ENCODE peak calls at places on chromosome 22, in six cellular contexts. U is ovary, P is A549, G is tibial nerve, R is trophoblast cell, X is right lobe of liver. M is an unnamed sample.
A peak's percentile ranks its signal among the peaks of the same experiment; 100 is the strongest.

GRCh38 chr22:31488988-31489617 is 539 bp downstream of the EIF4ENIF1 start:
- DNase-seq in U (peak; percentile 24), P (no peak), G (no peak), R (peak; percentile 25), X (peak; percentile 63), M (peak; percentile 63)

GRCh38 chr22:45336971-45337431 is 27.3 kb downstream of the FAM118A start:
- DNase-seq in U (peak; percentile 70), P (no peak), G (peak; percentile 46), R (no peak), X (peak; percentile 88), M (peak; percentile 89)

GRCh38 chr22:20803696-20804324 is 29.9 kb downstream of the SERPIND1 start:
- DNase-seq in U (no peak), P (peak; percentile 22), G (no peak), R (peak; percentile 60), X (no peak), M (no peak)

GRCh38 chr22:25027552-25027951 is 75.0 kb downstream of the KIAA1671 start:
- DNase-seq in U (no peak), P (no peak), G (no peak), R (no peak), X (no peak), M (no peak)

GRCh38 chr22:29734853-29735252 is 15.1 kb downstream of the CABP7 start:
- DNase-seq in U (no peak), P (no peak), G (no peak), R (no peak), X (no peak), M (no peak)

GRCh38 chr22:38273135-38273761 is 438 bp upstream of the TMEM184B start:
- DNase-seq in U (no peak), P (no peak), G (no peak), R (no peak), X (no peak), M (no peak)

GRCh38 chr22:30351226-30351625 is 5.5 kb downstream of the SF3A1 start:
- DNase-seq in U (no peak), P (no peak), G (no peak), R (no peak), X (no peak), M (no peak)

GRCh38 chr22:28141614-28142013 is 222.6 kb upstream of the PITPNB start:
- DNase-seq in U (no peak), P (no peak), G (no peak), R (no peak), X (no peak), M (no peak)

GRCh38 chr22:44620129-44620840 is 81.7 kb upstream of the PRR5 start:
- DNase-seq in U (peak; percentile 40), P (no peak), G (no peak), R (no peak), X (peak; percentile 83), M (peak; percentile 78)

GRCh38 chr22:46195487-46196165 is 45.3 kb downstream of the PPARA start:
- DNase-seq in U (no peak), P (no peak), G (no peak), R (no peak), X (peak; percentile 79), M (no peak)

GRCh38 chr22:25853902-25854301 is 111.9 kb downstream of the MYO18B start:
- DNase-seq in U (no peak), P (peak; percentile 3), G (no peak), R (no peak), X (no peak), M (no peak)

GRCh38 chr22:50603511-50604255 is 3.1 kb downstream of the MAPK8IP2 start:
- DNase-seq in U (no peak), P (no peak), G (no peak), R (no peak), X (no peak), M (peak; percentile 67)

GRCh38 chr22:27501191-27501936 is 300.2 kb downstream of the MN1 start:
- DNase-seq in U (no peak), P (no peak), G (no peak), R (no peak), X (no peak), M (no peak)

GRCh38 chr22:35065796-35066218 is at the start of gene ISX:
- DNase-seq in U (no peak), P (no peak), G (no peak), R (no peak), X (no peak), M (no peak)

GRCh38 chr22:43377486-43377995 is 34.3 kb upstream of the MPPED1 start:
- DNase-seq in U (peak; percentile 34), P (no peak), G (no peak), R (no peak), X (no peak), M (no peak)

GRCh38 chr22:43060213-43060612 is 29.0 kb downstream of the TTLL1 start:
- DNase-seq in U (no peak), P (no peak), G (no peak), R (peak; percentile 59), X (no peak), M (no peak)

GRCh38 chr22:44521326-44521725 is 23.3 kb upstream of the RTL6 start:
- DNase-seq in U (no peak), P (no peak), G (no peak), R (no peak), X (no peak), M (no peak)

GRCh38 chr22:46072030-46072881 is 78.1 kb upstream of the PPARA start:
- DNase-seq in U (peak; percentile 36), P (no peak), G (peak; percentile 44), R (peak; percentile 27), X (peak; percentile 89), M (peak; percentile 83)

GRCh38 chr22:30314918-30315317 is 11.8 kb downstream of the TBC1D10A start:
- DNase-seq in U (no peak), P (no peak), G (no peak), R (peak; percentile 76), X (no peak), M (peak; percentile 38)

GRCh38 chr22:33598821-33599220 is 321.5 kb downstream of the LARGE1 start:
- DNase-seq in U (no peak), P (no peak), G (no peak), R (no peak), X (no peak), M (no peak)

GRCh38 chr22:46604306-46604690 is 15.9 kb upstream of the GRAMD4 start:
- DNase-seq in U (no peak), P (no peak), G (no peak), R (no peak), X (no peak), M (peak; percentile 78)

GRCh38 chr22:44894782-44895181 is 115.0 kb downstream of the PHF21B start:
- DNase-seq in U (no peak), P (no peak), G (no peak), R (no peak), X (peak; percentile 38), M (peak; percentile 72)

GRCh38 chr22:46803031-46803880 is 40.8 kb downstream of the TBC1D22A start:
- DNase-seq in U (no peak), P (peak; percentile 53), G (no peak), R (peak; percentile 16), X (peak; percentile 72), M (peak; percentile 83)

GRCh38 chr22:36334838-36335603 is 52.7 kb downstream of the MYH9 start:
- DNase-seq in U (no peak), P (no peak), G (no peak), R (peak; percentile 64), X (no peak), M (peak; percentile 70)
- H3K27ac ChIP-seq in U (peak overlapping the region; percentile 45), P (peak overlapping the region; percentile 99), G (peak overlapping the region; percentile 92), R (peak overlapping the region; percentile 97), X (peak overlapping the region; percentile 53), M (peak overlapping the region; percentile 97)

DNA sequence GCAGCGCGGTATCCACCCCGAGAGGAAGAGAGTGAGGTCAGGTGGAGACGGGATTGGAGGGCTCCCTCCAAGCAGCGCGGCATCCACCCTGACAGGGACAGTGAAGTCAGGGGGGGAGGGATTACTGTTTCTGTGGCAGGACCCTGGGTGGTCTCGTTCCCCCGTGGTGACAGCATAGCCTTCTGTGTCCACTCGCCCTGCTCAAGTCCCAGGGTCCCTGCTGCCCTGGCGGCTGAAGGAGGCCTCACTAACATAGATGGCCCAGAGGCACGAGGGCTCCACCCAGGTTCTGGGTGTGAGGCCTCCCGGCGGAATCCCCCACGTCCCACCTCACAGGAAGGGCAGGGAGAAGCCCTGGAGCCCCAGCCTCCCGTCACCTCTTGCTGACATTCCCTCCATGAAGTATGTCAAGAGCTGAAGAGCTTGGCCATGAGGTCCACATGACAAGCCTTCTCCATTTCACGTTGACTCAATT is 636.1 kb downstream of the BRD1 start:
- DNase-seq in U (no peak), P (no peak), G (no peak), R (no peak), X (peak; percentile 36), M (no peak)
- H3K4me1 ChIP-seq in U (no peaks in the 10 kb centered on the region), P (no peaks in the 10 kb centered on the region), G (no peaks in the 10 kb centered on the region), R (no peaks in the 10 kb centered on the region), X (peaks cover 6% of the 10 kb centered on the region), M (no peaks in the 10 kb centered on the region)

DNA sequence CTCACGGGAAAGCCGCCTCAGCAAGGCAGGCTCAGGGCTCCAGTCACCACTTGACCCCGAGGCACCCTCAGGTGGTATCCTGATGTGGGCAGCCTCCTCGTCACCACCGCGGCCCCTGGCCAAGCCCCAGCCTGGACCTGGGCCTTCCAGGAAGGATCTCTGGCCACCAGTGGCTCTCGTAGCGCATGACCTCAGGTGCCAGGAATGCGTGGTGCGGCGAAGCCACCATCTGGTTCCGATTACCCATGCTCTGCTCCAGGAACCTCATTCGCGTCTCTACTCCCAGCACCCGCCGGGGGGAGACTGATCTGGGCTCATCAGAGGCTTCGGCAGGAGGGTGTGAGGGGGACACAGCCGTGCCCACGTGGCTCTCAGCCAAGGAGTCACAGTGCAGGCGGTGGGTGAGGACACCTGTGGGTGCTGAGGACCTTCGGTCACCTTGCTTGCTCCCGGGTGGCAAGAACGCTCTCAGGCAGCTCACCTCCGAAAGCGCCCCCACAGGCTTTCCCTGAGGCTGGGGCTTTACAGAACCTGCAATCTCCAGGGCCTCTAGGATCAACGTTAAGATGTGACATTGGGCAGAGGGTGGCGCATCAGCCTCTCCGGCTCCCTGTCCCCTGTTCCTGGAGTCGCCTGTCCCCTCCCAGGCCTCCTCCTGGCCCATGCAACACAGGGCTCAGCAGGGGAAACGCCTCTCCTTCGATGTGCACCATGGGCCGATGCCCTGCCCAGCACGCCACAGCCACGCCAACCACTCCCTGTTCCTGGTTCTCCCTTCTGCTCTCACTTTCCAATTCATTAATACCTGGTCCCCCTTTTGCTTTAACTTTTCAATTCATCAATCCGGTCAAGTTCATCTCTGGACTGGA is 39.0 kb downstream of the TBX1 start:
- DNase-seq in U (no peak), P (no peak), G (peak; percentile 71), R (peak; percentile 97), X (peak; percentile 47), M (peak; percentile 71)
- H3K27ac ChIP-seq in U (no peak overlapping the region), P (no peak overlapping the region), G (peak overlapping the region; percentile 58), R (no peak overlapping the region), X (no peak overlapping the region), M (no peak overlapping the region)

DNA sequence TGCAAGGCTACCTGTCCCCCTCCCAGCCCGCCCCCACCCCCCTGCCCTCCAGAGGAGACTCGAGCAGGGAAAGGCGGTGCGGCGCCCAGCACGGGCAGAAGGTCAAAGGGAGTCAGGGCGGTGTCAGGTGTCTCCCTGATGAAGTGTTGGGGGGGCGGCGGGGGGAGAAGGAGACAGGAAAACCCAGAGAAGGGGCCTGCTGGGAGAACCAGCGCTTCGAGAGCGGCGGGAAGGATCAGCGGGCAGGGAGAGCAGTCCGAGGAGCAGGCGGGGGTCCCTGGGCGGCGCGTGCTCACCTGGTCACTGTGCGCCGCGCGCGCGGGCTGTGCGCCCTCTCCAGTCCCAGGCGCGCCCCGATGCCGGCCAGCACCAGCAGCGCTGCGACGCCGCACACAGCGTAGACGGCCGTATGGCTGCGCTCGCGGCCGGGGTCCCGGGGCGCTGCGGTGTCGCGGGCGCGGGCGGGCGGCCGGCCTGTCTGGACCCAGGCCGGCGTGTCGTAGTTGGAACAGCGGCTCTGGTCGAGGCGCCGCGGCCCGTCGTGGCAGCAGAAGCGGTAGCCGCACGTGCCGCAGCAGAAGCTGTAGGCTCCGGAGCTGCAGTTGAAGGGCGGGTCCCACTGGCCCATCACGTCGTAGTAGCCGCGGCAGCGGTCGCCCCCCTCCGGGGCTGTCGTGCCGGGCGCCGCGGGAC is 886 bp downstream of the SHISA8 start:
- DNase-seq in U (no peak), P (no peak), G (no peak), R (no peak), X (no peak), M (no peak)
- H3K4me1 ChIP-seq in U (peaks cover 8% of the 10 kb centered on the region), P (peaks cover 4% of the 10 kb centered on the region), G (peaks cover 20% of the 10 kb centered on the region), R (peaks cover 16% of the 10 kb centered on the region), X (no peaks in the 10 kb centered on the region), M (no peaks in the 10 kb centered on the region)

GRCh38 chr22:41380993-41381328 is 781 bp upstream of the TEF start:
- DNase-seq in U (no peak), P (peak; percentile 37), G (no peak), R (peak; percentile 53), X (no peak), M (no peak)
- H3K27ac ChIP-seq in U (peak overlapping the region; percentile 94), P (peak overlapping the region; percentile 96), G (peak overlapping the region; percentile 99), R (peak overlapping the region; percentile 24), X (peak overlapping the region; percentile 91), M (peak overlapping the region; percentile 49)

M was measured in aorta.